ENCODE peak calls at places on chromosomes 5 and 9, in eight cellular contexts. G, Z, B, V, Y, Q, C and P are unnamed samples.

GRCh38 chr5:61631438-61631941 is 299.4 kb downstream of the ZSWIM6 start:
- DNase-seq in Y (peak; percentile 23), B (peak; percentile 51), C (no peak), V (no peak), G (no peak), Q (no peak), Z (no peak), P (peak; percentile 40)

GRCh38 chr5:140569197-140569596 is 4.6 kb downstream of the SLC35A4 start:
- DNase-seq in Q (no peak), B (no peak), Z (no peak), Y (no peak), V (no peak), C (no peak), G (no peak), P (no peak)

GRCh38 chr5:93151121-93151520 is 429.9 kb downstream of the NR2F1-AS1 start:
- DNase-seq in G (no peak), Q (no peak), B (peak; percentile 83), Z (no peak), V (no peak), C (no peak), Y (no peak), P (no peak)

GRCh38 chr9:87711857-87712800 is 13.8 kb upstream of the CTSL start:
- DNase-seq in G (peak; percentile 27), Z (peak; percentile 85), Q (no peak), C (no peak), B (peak; percentile 12), V (no peak), Y (no peak), P (no peak)

GRCh38 chr9:138037140-138037539 is 159.6 kb downstream of the CACNA1B start:
- DNase-seq in G (no peak), Y (no peak), Z (peak; percentile 25), C (peak; percentile 11), V (no peak), B (no peak), Q (no peak), P (no peak)

GRCh38 chr5:138372225-138372624 is 19.7 kb downstream of the KDM3B start:
- DNase-seq in B (no peak), C (no peak), Z (no peak), G (no peak), Q (no peak), V (no peak), Y (no peak), P (no peak)

GRCh38 chr5:172085738-172086137 is 79.3 kb upstream of the FBXW11 start:
- DNase-seq in Z (no peak), B (no peak), Q (no peak), V (no peak), C (no peak), Y (no peak), G (no peak), P (no peak)

GRCh38 chr5:32794086-32794485 is 83.0 kb downstream of the NPR3 start:
- DNase-seq in C (no peak), B (no peak), G (peak; percentile 13), Y (no peak), Z (no peak), V (no peak), Q (no peak), P (no peak)

GRCh38 chr9:111483419-111483861 is 743 bp downstream of the ECPAS start:
- DNase-seq in Z (no peak), Q (no peak), C (no peak), G (peak; percentile 6), B (no peak), V (no peak), Y (peak; percentile 47), P (no peak)

GRCh38 chr5:139063664-139064054 is 134.5 kb downstream of the SIL1 start:
- DNase-seq in Z (no peak), B (no peak), C (no peak), Y (no peak), Q (no peak), G (no peak), V (peak; percentile 31), P (no peak)

GRCh38 chr5:472656-473343 is 29.8 kb downstream of the EXOC3 start:
- DNase-seq in Q (peak; percentile 97), B (peak; percentile 75), Z (peak; percentile 82), Y (peak; percentile 85), C (peak; percentile 85), G (peak; percentile 52), V (no peak), P (peak; percentile 76)
- TF ChIP-seq POLR2A in Q (no peak), B (peak; percentile 63), Z (peak; percentile 11), Y (peak; percentile 51), C (no peak), G (peak; percentile 69), V (no peak), P (no peak)

GRCh38 chr9:8858250-8859161 is 1058.9 kb upstream of the DMAC1 start:
- DNase-seq in Z (no peak), G (no peak), C (no peak), B (no peak), V (no peak), Q (no peak), Y (peak; percentile 35), P (no peak)
- TF ChIP-seq POLR2AphosphoS5 in Z (no peak), G (no peak), C (no peak), B (no peak), V (no peak), Q (no peak), Y (no peak), P (no peak)

DNA sequence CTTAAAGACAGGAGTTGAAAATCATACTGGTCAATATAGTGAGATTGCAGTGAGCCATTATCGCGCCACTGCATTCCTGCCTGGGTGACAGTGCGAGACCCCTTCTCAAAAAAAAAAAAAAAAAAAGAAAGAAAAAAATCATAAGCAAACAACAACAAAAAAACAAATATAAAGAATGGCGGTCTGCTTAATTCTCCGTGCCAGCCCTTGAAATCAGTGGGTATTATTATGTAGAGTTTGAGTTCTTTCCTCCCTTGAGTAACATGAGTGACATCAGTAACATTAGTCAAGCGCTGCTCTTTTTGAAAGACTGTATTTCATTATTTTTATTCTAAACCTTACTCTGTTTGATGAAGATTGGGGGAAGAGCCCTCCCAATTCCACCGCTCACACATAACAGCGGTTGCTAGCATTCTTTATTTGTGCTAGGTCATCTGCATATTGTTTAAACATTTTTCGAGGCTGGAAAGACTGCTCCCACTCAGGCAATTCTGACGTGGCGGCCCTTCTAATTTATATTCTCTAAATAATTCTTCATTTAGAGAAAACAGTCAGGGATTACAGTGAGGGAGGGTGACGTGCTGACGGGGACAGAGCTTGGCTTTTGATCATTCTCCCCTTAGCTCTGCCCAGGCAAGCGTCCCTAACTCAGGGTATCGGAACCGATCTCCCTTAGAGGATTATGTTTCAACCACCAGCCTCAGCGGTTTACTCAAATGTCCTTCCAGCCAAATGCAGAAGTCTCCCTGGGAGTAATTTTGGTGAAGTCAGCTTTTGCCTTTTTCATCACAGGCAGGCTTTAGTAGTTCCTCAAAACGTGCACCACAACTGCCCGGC is 873 bp upstream of the MARCHF6 start:
- DNase-seq in V (no peak), C (no peak), Q (no peak), B (no peak), Y (no peak), G (peak; percentile 23), Z (no peak), P (no peak)
- TF ChIP-seq POLR2A in V (no peak), C (no peak), Q (no peak), B (no peak), Y (no peak), G (no peak), Z (no peak), P (no peak)

DNA sequence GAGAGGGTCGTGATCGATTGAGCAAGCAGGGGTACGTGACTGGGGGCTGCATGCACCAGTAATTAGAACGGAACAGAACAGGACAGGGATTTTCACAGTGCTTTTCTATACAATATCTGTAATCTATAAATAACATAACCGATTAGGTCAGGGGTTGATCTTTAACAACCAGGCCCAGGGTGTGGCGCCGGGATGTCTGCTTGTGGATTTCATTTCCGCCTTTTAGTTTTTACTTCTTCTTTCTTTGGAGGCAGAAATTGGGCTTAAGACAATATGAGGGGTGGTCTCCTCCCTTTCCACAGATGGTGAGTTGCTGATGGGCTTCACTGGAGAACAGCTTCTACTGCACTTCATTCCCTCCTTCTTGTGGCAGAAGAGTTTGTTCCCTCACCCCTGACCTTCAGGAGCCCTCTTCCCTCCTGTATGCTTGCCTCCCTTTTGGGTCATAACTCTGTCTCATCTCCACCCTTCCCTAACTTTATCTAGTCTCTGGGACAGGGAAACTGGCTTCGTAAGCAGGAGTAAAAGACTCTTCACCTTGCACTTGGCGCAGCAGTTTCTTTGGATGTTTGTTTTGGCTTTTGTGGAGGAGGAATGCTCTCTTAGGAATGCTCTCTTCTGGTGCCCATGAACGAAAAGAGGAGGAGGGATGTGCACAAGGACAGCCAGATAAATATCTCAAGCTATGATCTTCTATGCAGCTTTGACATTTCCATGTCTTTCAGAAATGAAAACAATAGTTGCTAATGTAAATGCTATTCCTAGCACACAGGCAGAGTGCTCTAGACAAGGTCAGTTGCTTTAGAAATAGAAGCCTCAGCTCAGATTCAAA is 139.8 kb upstream of the RPS23 start:
- DNase-seq in B (no peak), Q (no peak), G (no peak), V (no peak), Z (no peak), C (no peak), Y (no peak), P (no peak)
- TF ChIP-seq POLR2AphosphoS5 in B (no peak), Q (no peak), G (no peak), V (no peak), Z (no peak), C (no peak), Y (no peak), P (no peak)

GRCh38 chr9:97038551-97038908 is 412 bp downstream of the CTSV start:
- DNase-seq in Y (no peak), Z (no peak), C (no peak), V (no peak), B (no peak), Q (no peak), G (no peak), P (no peak)

GRCh38 chr9:97041898-97042297 is 3.0 kb upstream of the CTSV start:
- DNase-seq in V (no peak), B (no peak), G (no peak), C (no peak), Z (no peak), Y (peak; percentile 64), Q (no peak), P (no peak)

DNA sequence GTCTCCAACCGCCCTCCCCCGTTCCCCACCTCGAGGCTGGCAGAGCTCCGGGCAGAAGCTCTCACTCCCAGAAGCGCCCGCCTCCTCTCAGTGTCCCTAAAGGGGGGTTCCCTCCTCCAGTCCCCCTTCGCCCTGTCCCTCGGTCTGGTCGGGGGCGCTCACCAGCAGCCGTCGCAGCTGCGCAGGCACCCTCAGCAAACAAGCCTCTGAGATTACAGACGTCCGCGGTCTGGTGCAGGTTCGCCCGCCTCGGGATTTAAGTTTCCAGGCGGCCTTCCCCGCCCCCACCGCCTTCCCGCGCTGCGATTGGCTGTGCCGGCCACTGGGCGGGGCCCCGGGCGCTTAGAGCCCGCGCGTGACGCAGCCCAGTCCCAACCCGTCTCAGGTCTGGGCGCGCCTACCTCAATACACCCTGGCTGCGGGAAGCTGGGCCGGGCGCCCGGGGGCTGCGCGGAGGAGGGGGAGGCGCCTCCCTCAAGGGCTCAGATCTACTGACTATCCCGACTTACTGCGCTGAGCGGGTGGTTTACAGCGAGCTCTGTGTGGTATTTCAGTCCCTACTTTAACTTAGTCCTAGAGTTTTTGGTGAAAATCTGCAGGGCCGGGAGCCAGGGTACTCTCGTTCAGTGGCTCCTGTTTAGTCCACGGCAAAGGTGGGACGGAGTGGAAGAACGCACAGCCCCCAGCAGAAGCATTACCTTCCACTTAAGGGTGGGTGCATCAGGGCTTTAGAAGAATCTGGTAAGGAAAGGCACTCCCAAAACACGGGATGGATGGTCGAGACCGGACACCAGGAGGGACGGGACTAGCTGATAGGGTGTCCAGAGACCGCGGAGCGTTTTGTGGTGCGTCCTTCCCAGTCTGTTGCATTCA is at the start of gene CTSV:
- DNase-seq in B (peak; percentile 90), Q (peak; percentile 91), G (peak; percentile 71), Y (peak; percentile 94), V (peak; percentile 93), Z (peak; percentile 84), C (peak; percentile 95), P (peak; percentile 87)
- TF ChIP-seq POLR2A in B (no peak), Q (no peak), G (peak; percentile 27), Y (peak; percentile 83), V (no peak), Z (no peak), C (peak; percentile 19), P (peak; percentile 36)

GRCh38 chr5:67301285-67301904 is 104.8 kb upstream of the CD180 start:
- DNase-seq in V (peak; percentile 95), Y (peak; percentile 55), Z (peak; percentile 90), G (no peak), C (peak; percentile 38), B (peak; percentile 88), Q (no peak), P (peak; percentile 57)
- TF ChIP-seq POLR2AphosphoS5 in V (peak; percentile 77), Y (peak; percentile 62), Z (peak; percentile 11), G (no peak), C (peak; percentile 75), B (peak; percentile 67), Q (no peak), P (peak; percentile 84)